ENCODE peak calls at places on chromosomes 2 and 18, in ten cellular contexts. P, I, V, Y, X, Z, Q, B, O and N are unnamed samples.

GRCh38 chr18:74496508-74497307 is 545 bp downstream of the CNDP2 start:
- DNase-seq in Y (peak), O (peak), P (no peak), Q (peak), B (peak), Z (no peak), V (peak), X (peak), I (peak), N (peak)

GRCh38 chr2:69483696-69484095 is 46.5 kb upstream of the NFU1 start:
- DNase-seq in V (no peak), B (no peak), Y (peak), X (no peak), Z (no peak), I (no peak), Q (no peak), O (no peak), P (peak), N (peak)

GRCh38 chr2:162524849-162525248 is 180.9 kb downstream of the GCA start:
- DNase-seq in Q (no peak), V (no peak), Y (no peak), P (no peak), O (no peak), B (no peak), X (no peak), I (no peak), Z (no peak), N (no peak)

GRCh38 chr18:79877163-79878091 is 74.0 kb downstream of the SLC66A2 start:
- DNase-seq in V (no peak), Q (no peak), Y (no peak), P (no peak), I (no peak), B (no peak), X (no peak), O (no peak), Z (no peak), N (no peak)

GRCh38 chr2:222448806-222449205 is 24.5 kb downstream of the SGPP2 start:
- DNase-seq in Y (no peak), I (peak), B (no peak), X (no peak), Z (no peak), O (peak), Q (peak), P (no peak), V (peak), N (peak)

GRCh38 chr2:81481242-81481993 is 1176.9 kb upstream of the LRRTM1 start:
- DNase-seq in O (no peak), P (no peak), Z (no peak), B (no peak), Q (no peak), Y (no peak), V (peak), X (no peak), I (peak), N (no peak)

GRCh38 chr18:31454066-31454708 is 6.6 kb downstream of the DSG3 start:
- DNase-seq in Y (no peak), I (peak), B (no peak), X (no peak), V (peak), Q (peak), O (no peak), P (no peak), Z (no peak), N (peak)

GRCh38 chr2:30862054-30862651 is 54.9 kb upstream of the CAPN13 start:
- DNase-seq in B (no peak), X (peak), I (peak), P (peak), Y (peak), V (peak), O (peak), Z (peak), Q (peak), N (peak)

GRCh38 chr18:74278058-74278457 is 13.7 kb downstream of the CYB5A start:
- DNase-seq in O (no peak), Z (no peak), Y (no peak), I (no peak), V (no peak), B (no peak), Q (no peak), P (no peak), X (no peak), N (peak)

GRCh38 chr2:242052421-242052820 is 182.9 kb downstream of the RTP5 start:
- DNase-seq in I (no peak), Z (no peak), P (no peak), O (no peak), V (no peak), Q (no peak), B (no peak), Y (no peak), X (no peak), N (no peak)

GRCh38 chr2:28557389-28558119 is 61.7 kb downstream of the PLB1 start:
- DNase-seq in Q (no peak), X (no peak), O (no peak), I (peak), V (no peak), P (no peak), Y (no peak), Z (no peak), B (no peak), N (peak)

GRCh38 chr18:56637897-56638231 is 528 bp downstream of the TXNL1 start:
- DNase-seq in Z (no peak), I (no peak), V (no peak), B (no peak), O (no peak), Y (no peak), P (no peak), Q (peak), X (peak), N (peak)

GRCh38 chr2:144396318-144396717 is 123.6 kb downstream of the ZEB2 start:
- DNase-seq in I (no peak), B (no peak), V (no peak), Y (no peak), P (no peak), X (no peak), Z (no peak), O (no peak), Q (no peak), N (no peak)

GRCh38 chr2:214484239-214484638 is 73.4 kb downstream of the VWC2L start:
- DNase-seq in O (peak), P (no peak), Y (peak), V (no peak), Q (no peak), B (no peak), X (no peak), Z (no peak), I (no peak), N (no peak)

GRCh38 chr2:86078801-86079545 is 26.7 kb downstream of the POLR1A start:
- DNase-seq in I (peak), Z (no peak), V (no peak), P (peak), B (no peak), X (peak), Y (peak), O (peak), Q (peak), N (peak)

GRCh38 chr2:165015052-165015642 is 59.8 kb upstream of the SLC38A11 start:
- DNase-seq in O (peak), V (peak), B (peak), Z (peak), P (peak), I (peak), Y (peak), X (peak), Q (peak), N (peak)

GRCh38 chr2:172098650-172099471 is 3.8 kb downstream of the DLX2 start:
- DNase-seq in Z (no peak), P (peak), I (peak), Y (no peak), X (no peak), O (no peak), Q (peak), V (peak), B (peak), N (peak)

GRCh38 chr2:71603311-71603794 is 150.0 kb downstream of the DYSF start:
- DNase-seq in O (no peak), Z (no peak), B (peak), Q (no peak), P (no peak), Y (no peak), I (no peak), V (peak), X (no peak), N (no peak)

GRCh38 chr2:49021170-49021743 is 133.1 kb downstream of the FSHR start:
- DNase-seq in P (no peak), X (no peak), B (no peak), Q (no peak), V (no peak), Y (no peak), O (no peak), Z (no peak), I (no peak), N (no peak)

GRCh38 chr2:86631846-86632485 is 8.3 kb upstream of the RNF103 start:
- DNase-seq in B (no peak), Q (no peak), Z (no peak), P (peak), X (no peak), Y (no peak), I (no peak), O (no peak), V (peak), N (peak)

GRCh38 chr2:127657232-127657595 is 11.3 kb downstream of the GPR17 start:
- DNase-seq in O (no peak), X (no peak), Y (no peak), I (no peak), P (no peak), Q (no peak), B (peak), Z (no peak), V (no peak), N (no peak)

GRCh38 chr2:149729575-149729974 is 142.0 kb upstream of the MMADHC start:
- DNase-seq in X (no peak), Q (no peak), I (no peak), B (no peak), Z (no peak), O (no peak), Y (no peak), V (no peak), P (peak), N (no peak)

GRCh38 chr2:193778293-193778692 is 1583.6 kb upstream of the TMEFF2 start:
- DNase-seq in X (no peak), Y (no peak), B (no peak), I (no peak), V (no peak), P (no peak), Z (no peak), O (no peak), Q (no peak), N (no peak)

GRCh38 chr2:144948205-144948855 is 428.4 kb upstream of the ZEB2 start:
- DNase-seq in X (no peak), Z (no peak), P (no peak), B (no peak), Q (no peak), V (no peak), O (no peak), Y (no peak), I (no peak), N (no peak)

GRCh38 chr2:219506802-219507554 is 7.3 kb upstream of the ASIC4 start:
- DNase-seq in B (no peak), V (no peak), Z (no peak), I (no peak), Y (no peak), O (no peak), Q (no peak), X (no peak), P (no peak), N (no peak)